ENCODE peak calls at places on chromosomes 16 and 17, in seven cellular contexts. M, A, H, C, D, U and B are unnamed samples.

GRCh38 chr16:2846511-2847310 is 11.3 kb downstream of the PRSS22 start:
- DNase-seq in D (no peak), C (no peak), M (no peak), A (no peak), U (no peak), H (peak), B (no peak)

GRCh38 chr17:45380046-45380765 is 52.5 kb downstream of the ARHGAP27 start:
- DNase-seq in M (no peak), C (no peak), D (no peak), A (no peak), U (no peak), H (no peak), B (no peak)

GRCh38 chr17:43591750-43592562 is 45.8 kb upstream of the ETV4 start:
- DNase-seq in M (peak), U (peak), H (no peak), A (peak), C (no peak), D (peak), B (peak)

GRCh38 chr16:8846401-8846932 is 22.3 kb downstream of the CARHSP1 start:
- DNase-seq in U (no peak), C (no peak), H (no peak), M (no peak), D (no peak), A (no peak), B (no peak)

GRCh38 chr17:1031711-1032110 is 34.8 kb downstream of the TIMM22 start:
- DNase-seq in U (no peak), H (no peak), D (peak), C (no peak), A (peak), M (peak), B (peak)

GRCh38 chr17:59807892-59808509 is 84.7 kb downstream of the TUBD1 start:
- DNase-seq in C (no peak), H (no peak), A (no peak), U (no peak), D (no peak), M (no peak), B (no peak)

GRCh38 chr17:34110315-34110714 is 144.8 kb upstream of the CCL2 start:
- DNase-seq in U (no peak), A (no peak), D (no peak), M (no peak), C (peak), H (no peak), B (no peak)

GRCh38 chr17:31688704-31689103 is 170.3 kb downstream of the COPRS start:
- DNase-seq in D (no peak), C (no peak), H (peak), A (no peak), U (no peak), M (no peak), B (no peak)

GRCh38 chr16:50550035-50550434 is 1.8 kb downstream of the NKD1 start:
- DNase-seq in C (no peak), D (no peak), A (no peak), M (no peak), U (no peak), H (no peak), B (no peak)